ENCODE peak calls at places on chromosomes 16 and 17, in eight cellular contexts. W is progenitor cell of endocrine pancreas; A is cardiac muscle cell; Y is endothelial cell of umbilical vein; V is spleen; D is lung; R is epithelial cell of esophagus; B is CD8-positive, alpha-beta T cell. L is an unnamed sample.

GRCh38 chr17:80319262-80319998 is 58.8 kb downstream of the RNF213 start:
- DNase-seq in W (no peak), A (no peak), Y (no peak), V (peak), D (no peak), R (no peak), B (no peak), L (peak)

GRCh38 chr16:891353-891740 is 79.4 kb downstream of the LMF1 start:
- DNase-seq in W (no peak), A (no peak), Y (no peak), V (no peak), D (no peak), R (no peak), B (no peak), L (no peak)

GRCh38 chr16:397736-398332 is 835 bp downstream of the NME4 start:
- DNase-seq in W (peak), A (peak), Y (peak), V (peak), D (no peak), R (peak), B (no peak), L (peak)

GRCh38 chr17:77306048-77306789 is 165.4 kb downstream of the SEC14L1 start:
- DNase-seq in W (no peak), A (no peak), Y (no peak), V (no peak), D (no peak), R (peak), B (no peak), L (no peak)

GRCh38 chr16:17470002-17470870 is 524 bp downstream of the XYLT1 start:
- DNase-seq in W (peak), A (no peak), Y (no peak), V (peak), D (no peak), R (peak), B (no peak), L (no peak)

GRCh38 chr17:48335858-48336500 is 94.0 kb downstream of the SKAP1 start:
- DNase-seq in W (no peak), A (peak), Y (peak), V (no peak), D (no peak), R (peak), B (no peak), L (no peak)

GRCh38 chr16:12901597-12902436 is at the start of gene SHISA9:
- DNase-seq in W (peak), A (no peak), Y (no peak), V (no peak), D (no peak), R (no peak), B (no peak), L (no peak)

GRCh38 chr16:56812884-56813283 is 52.1 kb upstream of the SLC12A3 start:
- DNase-seq in W (no peak), A (peak), Y (peak), V (no peak), D (no peak), R (peak), B (no peak), L (no peak)

GRCh38 chr17:31357831-31358400 is 33.6 kb upstream of the RAB11FIP4 start:
- DNase-seq in W (no peak), A (no peak), Y (no peak), V (no peak), D (no peak), R (no peak), B (no peak), L (no peak)

GRCh38 chr17:47929218-47930000 is 12.0 kb upstream of the PNPO start:
- DNase-seq in W (no peak), A (no peak), Y (no peak), V (peak), D (no peak), R (no peak), B (no peak), L (no peak)

GRCh38 chr16:74601131-74601871 is 5.6 kb downstream of the GLG1 start:
- DNase-seq in W (no peak), A (no peak), Y (peak), V (peak), D (no peak), R (peak), B (peak), L (no peak)

GRCh38 chr16:824194-824593 is 23.7 kb upstream of the GNG13 start:
- DNase-seq in W (no peak), A (no peak), Y (no peak), V (no peak), D (no peak), R (no peak), B (no peak), L (no peak)

GRCh38 chr17:82230627-82231311 is 1.9 kb downstream of the SLC16A3 start:
- DNase-seq in W (peak), A (peak), Y (peak), V (peak), D (peak), R (peak), B (no peak), L (no peak)

GRCh38 chr16:87851601-87852000 is 17.7 kb downstream of the SLC7A5 start:
- DNase-seq in W (no peak), A (no peak), Y (no peak), V (no peak), D (no peak), R (no peak), B (no peak), L (no peak)

GRCh38 chr17:68011199-68011665 is 15.0 kb upstream of the C17orf58 start:
- DNase-seq in W (no peak), A (peak), Y (peak), V (peak), D (peak), R (peak), B (peak), L (peak)

GRCh38 chr17:4199818-4200402 is 56.9 kb downstream of the CYB5D2 start:
- DNase-seq in W (no peak), A (peak), Y (peak), V (no peak), D (no peak), R (peak), B (peak), L (no peak)

GRCh38 chr17:51739245-51739886 is 419.1 kb downstream of the CA10 start:
- DNase-seq in W (no peak), A (no peak), Y (no peak), V (no peak), D (no peak), R (no peak), B (no peak), L (no peak)

GRCh38 chr17:50262001-50262794 is 12.1 kb upstream of the TMEM92 start:
- DNase-seq in W (no peak), A (no peak), Y (no peak), V (peak), D (no peak), R (no peak), B (no peak), L (no peak)

GRCh38 chr16:50695017-50696000 is 1.9 kb downstream of the NOD2 start:
- DNase-seq in W (no peak), A (no peak), Y (no peak), V (no peak), D (peak), R (no peak), B (no peak), L (no peak)

GRCh38 chr17:28554565-28554964 is 2.1 kb upstream of the UNC119 start:
- DNase-seq in W (no peak), A (no peak), Y (peak), V (no peak), D (no peak), R (no peak), B (no peak), L (peak)

GRCh38 chr17:30600062-30600829 is 123.0 kb downstream of the GOSR1 start:
- DNase-seq in W (peak), A (peak), Y (peak), V (peak), D (peak), R (peak), B (peak), L (no peak)

GRCh38 chr17:76707985-76708807 is 2.6 kb downstream of the MXRA7 start:
- DNase-seq in W (peak), A (peak), Y (no peak), V (no peak), D (no peak), R (no peak), B (no peak), L (no peak)

GRCh38 chr17:78903101-78903779 is at the start of gene CEP295NL:
- DNase-seq in W (peak), A (no peak), Y (no peak), V (no peak), D (no peak), R (no peak), B (no peak), L (no peak)

GRCh38 chr17:50210249-50211225 is 9.1 kb upstream of the COL1A1 start:
- DNase-seq in W (no peak), A (peak), Y (peak), V (no peak), D (no peak), R (peak), B (no peak), L (peak)

GRCh38 chr17:78133971-78134898 is 3.7 kb downstream of the TMC8 start:
- DNase-seq in W (peak), A (peak), Y (peak), V (peak), D (peak), R (peak), B (peak), L (peak)

GRCh38 chr16:10983175-10983558 is 38.8 kb downstream of the CLEC16A start:
- DNase-seq in W (no peak), A (no peak), Y (no peak), V (no peak), D (no peak), R (peak), B (no peak), L (no peak)
- TF ChIP-seq CTCF in W (no peak), A (no peak), Y (no peak), V (no peak), D (no peak), R (peak), B (no peak), L (peak)

GRCh38 chr17:7383742-7384488 is 3.0 kb downstream of the TNK1 start:
- DNase-seq in W (peak), A (peak), Y (peak), V (peak), D (no peak), R (peak), B (peak), L (no peak)
- TF ChIP-seq CTCF in W (no peak), A (no peak), Y (no peak), V (no peak), D (no peak), R (no peak), B (no peak), L (no peak)

GRCh38 chr17:21278304-21279197 is 6.0 kb upstream of the MAP2K3 start:
- DNase-seq in W (no peak), A (peak), Y (no peak), V (peak), D (peak), R (peak), B (peak), L (no peak)
- TF ChIP-seq CTCF in W (no peak), A (no peak), Y (no peak), V (no peak), D (no peak), R (peak), B (no peak), L (peak)

DNA sequence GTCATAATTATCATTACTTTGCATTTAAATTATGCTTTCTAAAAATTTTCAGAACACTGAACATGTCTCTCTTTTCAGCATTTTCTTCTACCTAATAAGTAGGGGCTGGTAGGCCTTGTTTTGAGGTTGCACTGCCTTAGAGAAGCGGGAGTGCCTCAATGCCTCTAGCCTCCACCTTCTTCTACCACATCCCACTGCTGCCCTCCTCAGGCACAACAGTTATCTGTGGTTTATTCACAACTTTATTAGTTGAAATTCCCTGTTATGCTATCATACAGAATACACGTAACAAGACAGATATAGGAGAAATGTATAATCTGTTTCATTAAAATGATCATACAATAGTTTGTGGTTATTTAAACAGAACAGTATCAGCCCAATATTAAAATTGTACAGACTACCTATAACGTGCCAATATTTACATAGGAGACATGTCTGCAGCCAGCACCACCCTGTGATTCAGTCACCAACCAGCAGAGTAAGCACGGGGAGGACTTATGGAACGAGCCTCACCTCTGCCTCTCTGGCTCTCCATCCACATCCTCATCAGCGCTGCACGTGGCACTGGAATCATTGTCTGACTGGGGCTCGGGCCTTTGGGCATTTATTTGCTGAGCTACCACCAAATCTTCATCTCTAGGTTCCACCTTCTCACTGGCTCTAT is 101.2 kb downstream of the TTC19 start:
- DNase-seq in W (no peak), A (peak), Y (peak), V (no peak), D (no peak), R (peak), B (no peak), L (no peak)
- TF ChIP-seq CTCF in W (no peak), A (peak), Y (peak), V (no peak), D (no peak), R (peak), B (no peak), L (no peak)

GRCh38 chr16:84735846-84736586 is 36.2 kb downstream of the USP10 start:
- DNase-seq in W (no peak), A (peak), Y (no peak), V (no peak), D (peak), R (no peak), B (peak), L (no peak)
- TF ChIP-seq CTCF in W (no peak), A (no peak), Y (no peak), V (no peak), D (no peak), R (no peak), B (no peak), L (no peak)

L was measured in chondrocyte.